ENCODE peak calls at places on chromosomes 5 and 9, in eight cellular contexts. G is right lobe of liver, U is A549, Z is heart left ventricle, B is GM12891, N is adrenal gland, X is uterus, C is lower leg skin. M is an unnamed sample.

GRCh38 chr9:113131689-113132151 is 19.1 kb upstream of the SLC31A2 start:
- DNase-seq in G (no peak), U (no peak), Z (no peak), B (no peak), N (no peak), X (no peak), C (no peak), M (peak; percentile 37)

GRCh38 chr9:133359420-133360175 is 3.2 kb downstream of the SURF2 start:
- DNase-seq in G (no peak), U (no peak), Z (no peak), B (no peak), N (peak; percentile 23), X (no peak), C (no peak), M (no peak)

GRCh38 chr5:68214472-68215207 is 916 bp upstream of the PIK3R1 start:
- DNase-seq in G (no peak), U (peak; percentile 3), Z (no peak), B (peak; percentile 52), N (no peak), X (no peak), C (peak; percentile 32), M (no peak)

GRCh38 chr5:133735346-133735745 is 123.0 kb upstream of the FSTL4 start:
- DNase-seq in G (no peak), U (peak; percentile 36), Z (no peak), B (no peak), N (peak; percentile 58), X (no peak), C (no peak), M (peak; percentile 11)

GRCh38 chr5:66896207-66896606 is 300.0 kb downstream of the MAST4 start:
- DNase-seq in G (no peak), U (no peak), Z (no peak), B (no peak), N (no peak), X (no peak), C (no peak), M (peak; percentile 82)

GRCh38 chr9:107737987-107738743 is 248.6 kb upstream of the KLF4 start:
- DNase-seq in G (no peak), U (no peak), Z (peak; percentile 79), B (no peak), N (peak; percentile 96), X (peak; percentile 81), C (peak; percentile 65), M (peak; percentile 95)

GRCh38 chr5:154757647-154758406 is 2.6 kb downstream of the LARP1 start:
- DNase-seq in G (peak; percentile 54), U (peak; percentile 12), Z (no peak), B (no peak), N (peak; percentile 62), X (no peak), C (no peak), M (peak; percentile 22)

GRCh38 chr9:114507726-114508125 is 2.5 kb upstream of the WHRN start:
- DNase-seq in G (no peak), U (peak; percentile 50), Z (no peak), B (no peak), N (no peak), X (no peak), C (no peak), M (peak; percentile 16)

DNA sequence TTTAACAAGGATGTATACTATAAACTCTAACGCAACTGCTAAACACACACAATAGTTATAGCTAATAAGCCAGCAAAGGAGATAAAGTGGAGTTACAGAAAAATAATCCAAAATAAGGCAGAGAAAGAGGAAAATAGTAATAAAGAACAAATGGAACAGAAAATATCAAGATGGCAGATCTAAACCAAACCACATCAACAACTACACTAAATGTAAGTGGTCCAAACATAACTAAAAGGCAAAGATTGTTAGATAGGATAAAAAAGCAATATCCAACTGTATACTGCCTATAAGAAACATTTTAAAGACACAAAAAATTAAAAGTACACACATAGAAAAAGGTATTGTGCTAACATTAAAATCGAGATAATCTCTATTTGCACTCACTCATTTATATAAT is 5.6 kb upstream of the COL23A1 start:
- DNase-seq in G (no peak), U (no peak), Z (no peak), B (no peak), N (no peak), X (no peak), C (no peak), M (no peak)
- TF ChIP-seq POLR2A in G (no peak), U (no peak), Z (no peak), B (no peak), N (no peak), X (no peak), C (no peak), M (no peak)

GRCh38 chr9:70478963-70479641 is 64.6 kb upstream of the KLF9 start:
- DNase-seq in G (peak; percentile 87), U (no peak), Z (no peak), B (no peak), N (no peak), X (no peak), C (peak; percentile 84), M (peak; percentile 68)
- TF ChIP-seq POLR2A in G (peak; percentile 17), U (no peak), Z (no peak), B (no peak), N (no peak), X (no peak), C (no peak), M (no peak)

GRCh38 chr5:163505049-163505474 is 357 bp upstream of the MAT2B start:
- DNase-seq in G (no peak), U (no peak), Z (no peak), B (no peak), N (no peak), X (no peak), C (no peak), M (no peak)

GRCh38 chr5:163506726-163507125 is 1.3 kb downstream of the MAT2B start:
- DNase-seq in G (no peak), U (no peak), Z (no peak), B (no peak), N (no peak), X (no peak), C (no peak), M (peak; percentile 67)

GRCh38 chr5:163505475-163506457 is at the start of gene MAT2B:
- DNase-seq in G (peak; percentile 97), U (peak; percentile 95), Z (peak; percentile 98), B (peak; percentile 74), N (peak; percentile 96), X (peak; percentile 95), C (peak; percentile 94), M (peak; percentile 91)

GRCh38 chr5:163504091-163504931 is 1.1 kb upstream of the MAT2B start:
- DNase-seq in G (peak; percentile 86), U (peak; percentile 41), Z (no peak), B (no peak), N (peak; percentile 53), X (peak; percentile 27), C (peak; percentile 59), M (peak; percentile 52)

GRCh38 chr5:163503106-163504090 is 2.0 kb upstream of the MAT2B start:
- DNase-seq in G (peak; percentile 78), U (peak; percentile 76), Z (peak; percentile 71), B (no peak), N (peak; percentile 82), X (peak; percentile 56), C (peak; percentile 69), M (peak; percentile 82)
- TF ChIP-seq POLR2A in G (peak; percentile 48), U (peak; percentile 32), Z (peak; percentile 40), B (no peak), N (peak; percentile 91), X (no peak), C (no peak), M (no peak)

GRCh38 chr5:157747173-157747758 is 3.8 kb downstream of the LSM11 start:
- DNase-seq in G (no peak), U (no peak), Z (no peak), B (no peak), N (no peak), X (no peak), C (no peak), M (no peak)

GRCh38 chr5:157744055-157745011 is 821 bp downstream of the LSM11 start:
- DNase-seq in G (peak; percentile 53), U (no peak), Z (peak; percentile 72), B (peak; percentile 34), N (no peak), X (peak; percentile 33), C (no peak), M (no peak)

GRCh38 chr5:157740211-157740610 is 3.3 kb upstream of the LSM11 start:
- DNase-seq in G (no peak), U (peak; percentile 42), Z (no peak), B (peak; percentile 40), N (no peak), X (no peak), C (no peak), M (no peak)

GRCh38 chr5:157745041-157745456 is 1.5 kb downstream of the LSM11 start:
- DNase-seq in G (no peak), U (no peak), Z (no peak), B (no peak), N (no peak), X (no peak), C (no peak), M (no peak)

GRCh38 chr5:157743163-157744054 is at the start of gene LSM11:
- DNase-seq in G (peak; percentile 91), U (peak; percentile 80), Z (peak; percentile 94), B (peak; percentile 89), N (peak; percentile 87), X (peak; percentile 93), C (peak; percentile 85), M (peak; percentile 72)
- TF ChIP-seq POLR2A in G (no peak), U (no peak), Z (peak; percentile 39), B (peak; percentile 33), N (peak; percentile 30), X (peak; percentile 58), C (no peak), M (peak; percentile 48)

GRCh38 chr5:112707187-112708179 is 30.2 kb upstream of the APC start:
- DNase-seq in G (peak; percentile 99), U (peak; percentile 98), Z (peak; percentile 99), B (peak; percentile 87), N (peak; percentile 99), X (peak; percentile 97), C (peak; percentile 98), M (peak; percentile 98)
- TF ChIP-seq POLR2A in G (peak; percentile 83), U (peak; percentile 88), Z (peak; percentile 82), B (peak; percentile 93), N (peak; percentile 90), X (peak; percentile 52), C (no peak), M (peak; percentile 67)

GRCh38 chr5:178895615-178896571 is at the start of gene ZFP2:
- DNase-seq in G (peak; percentile 80), U (peak; percentile 48), Z (peak; percentile 85), B (peak; percentile 5), N (peak; percentile 42), X (peak; percentile 54), C (peak; percentile 16), M (peak; percentile 27)
- TF ChIP-seq POLR2A in G (no peak), U (peak; percentile 28), Z (peak; percentile 29), B (no peak), N (peak; percentile 34), X (peak; percentile 12), C (no peak), M (no peak)

DNA sequence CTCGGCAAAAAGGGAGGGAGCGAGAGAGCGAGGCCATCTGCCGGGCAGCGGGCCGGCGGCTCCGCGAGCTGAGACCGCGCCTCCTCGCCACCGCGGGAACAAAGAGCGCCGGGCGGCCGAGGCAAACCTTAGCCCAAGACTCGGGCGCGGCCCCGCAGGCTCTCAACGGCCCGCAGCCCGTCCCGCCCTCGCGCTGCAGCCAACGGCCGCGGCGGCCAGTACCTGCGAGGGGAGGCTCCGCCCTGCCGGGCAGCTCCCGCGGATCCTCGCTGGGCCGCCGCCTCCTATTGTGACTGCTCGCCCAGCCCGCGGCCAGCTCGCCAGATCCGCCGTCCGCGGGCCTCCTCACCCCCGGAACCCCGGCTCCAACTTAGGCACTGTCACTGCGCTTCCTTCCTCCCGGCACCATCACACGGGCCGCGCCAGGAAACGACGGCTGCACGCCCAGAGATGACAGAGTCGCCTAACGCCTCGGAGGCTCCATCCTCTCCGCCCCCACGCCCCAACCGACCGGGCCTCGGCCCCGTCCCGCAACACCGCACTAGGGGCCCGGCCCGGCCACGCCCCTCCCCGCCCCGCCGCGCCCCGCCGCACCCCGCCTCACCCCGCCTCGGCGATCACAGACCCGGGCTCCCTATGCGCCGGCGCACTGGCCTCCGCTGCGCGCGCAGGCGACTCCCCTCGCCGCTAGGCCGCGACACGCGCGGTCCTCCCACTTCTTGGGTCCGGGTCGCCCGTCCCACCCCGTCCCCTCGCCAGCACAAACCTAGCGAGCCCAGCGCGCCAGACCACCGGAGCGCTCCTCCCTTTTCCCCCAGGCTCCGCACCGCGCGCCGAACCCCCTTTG is 486 bp upstream of the RNF38 start:
- DNase-seq in G (peak; percentile 92), U (peak; percentile 92), Z (peak; percentile 94), B (peak; percentile 86), N (peak; percentile 79), X (peak; percentile 89), C (peak; percentile 81), M (peak; percentile 75)
- TF ChIP-seq POLR2A in G (peak; percentile 80), U (peak; percentile 69), Z (peak; percentile 49), B (peak; percentile 72), N (peak; percentile 81), X (peak; percentile 17), C (no peak), M (no peak)

M was measured in IMR-90.